ENCODE peak calls at places on chromosomes 4 and X, in seven cellular contexts. C is heart left ventricle; U is PC-9; K is GM12892; N is NCI-H2081; S is dorsolateral prefrontal cortex; R is stimulated activated CD8-positive, alpha-beta memory T cell treated with anti-CD3 and anti-CD28 coated beads, Interleukin-4, amount 100 ng/mL, for 24 hours. A is an unnamed sample.

GRCh38 chr4:119025916-119026661 is 109.5 kb upstream of the MYOZ2 start:
- DNase-seq in K (no peak), N (no peak), U (peak), S (no peak), C (no peak), R (no peak), A (no peak)

GRCh38 chr4:38456096-38456495 is 207.9 kb upstream of the KLF3 start:
- DNase-seq in R (no peak), K (no peak), S (no peak), N (no peak), U (no peak), C (no peak), A (no peak)

GRCh38 chr4:154781126-154781982 is at the start of gene RBM46:
- DNase-seq in R (no peak), U (no peak), S (no peak), N (no peak), C (no peak), K (no peak), A (no peak)

GRCh38 chr4:22093126-22093525 is 144.6 kb upstream of the KCNIP4 start:
- DNase-seq in C (no peak), U (no peak), K (no peak), S (no peak), N (no peak), R (no peak), A (no peak)

GRCh38 chr4:168634276-168634802 is 137.5 kb downstream of the PALLD start:
- DNase-seq in N (no peak), R (no peak), K (no peak), U (peak), S (no peak), C (no peak), A (no peak)

GRCh38 chr4:155569960-155570515 is 96.6 kb upstream of the GUCY1A1 start:
- DNase-seq in S (no peak), C (no peak), N (no peak), K (no peak), U (no peak), R (no peak), A (no peak)

GRCh38 chrX:137031517-137032377 is 2.0 kb downstream of the GPR101 start:
- DNase-seq in C (no peak), S (no peak), N (no peak), R (no peak), U (no peak), K (no peak), A (no peak)

GRCh38 chr4:184355111-184355604 is 119.2 kb downstream of the IRF2 start:
- DNase-seq in S (no peak), N (no peak), C (peak), K (peak), U (peak), R (no peak), A (no peak)

GRCh38 chr4:89836897-89837384 is at the start of gene SNCA:
- DNase-seq in S (peak), N (peak), C (peak), U (peak), R (no peak), K (no peak), A (peak)

GRCh38 chrX:8284131-8284530 is 113.1 kb upstream of the VCX2 start:
- DNase-seq in R (no peak), S (no peak), N (no peak), U (no peak), C (no peak), K (no peak), A (no peak)

GRCh38 chrX:129593137-129593536 is 53.1 kb downstream of the OCRL start:
- DNase-seq in U (peak), C (no peak), R (no peak), S (no peak), N (no peak), K (no peak), A (no peak)

GRCh38 chrX:2793752-2794151 is 35.0 kb upstream of the GYG2 start:
- DNase-seq in N (no peak), S (no peak), K (no peak), C (no peak), U (no peak), R (no peak), A (no peak)

GRCh38 chr4:180028682-180029081 is 2214.5 kb upstream of the TENM3 start:
- DNase-seq in K (no peak), U (peak), N (no peak), R (no peak), C (no peak), S (no peak), A (no peak)

GRCh38 chr4:78568640-78569261 is 17.2 kb downstream of the ANXA3 start:
- DNase-seq in R (no peak), C (no peak), U (no peak), N (no peak), S (no peak), K (no peak), A (no peak)

GRCh38 chr4:93617596-93617995 is 211.0 kb upstream of the ATOH1 start:
- DNase-seq in R (no peak), S (no peak), U (no peak), N (no peak), C (no peak), K (no peak), A (no peak)

A was measured in GM12891.